ENCODE peak calls at places on chromosomes 5 and 9, in four cellular contexts. One of them, this sample, is unnamed.

GRCh38 chr5:150162142-150162513 is 4.5 kb upstream of the CDX1 start:
- DNase-seq in HCT116: no peak
- DNase-seq in activated B cell treated with CpG ODN at 0.5 μM for 24 hours: no peak
- DNase-seq in PC-3: no peak
- DNase-seq in this sample: no peak

GRCh38 chr5:81924467-81924866 is 47.4 kb upstream of the ATG10 start:
- DNase-seq in HCT116: no peak
- DNase-seq in PC-3: no peak
- DNase-seq in activated B cell treated with CpG ODN at 0.5 μM for 24 hours: no peak
- DNase-seq in this sample: no peak

GRCh38 chr5:73625314-73625904 is 587 bp upstream of the ARHGEF28 start:
- DNase-seq in PC-3: no peak
- DNase-seq in activated B cell treated with CpG ODN at 0.5 μM for 24 hours: no peak
- DNase-seq in HCT116: no peak
- DNase-seq in this sample: no peak

GRCh38 chr9:26744362-26744965 is 148.1 kb downstream of the CAAP1 start:
- DNase-seq in PC-3: peak
- DNase-seq in activated B cell treated with CpG ODN at 0.5 μM for 24 hours: no peak
- DNase-seq in HCT116: peak
- DNase-seq in this sample: no peak

GRCh38 chr9:98091735-98092632 is 27.0 kb downstream of the TRIM14 start:
- DNase-seq in HCT116: no peak
- DNase-seq in activated B cell treated with CpG ODN at 0.5 μM for 24 hours: no peak
- DNase-seq in PC-3: no peak
- DNase-seq in this sample: no peak

GRCh38 chr9:72951520-72952393 is 1.1 kb downstream of the ALDH1A1 start:
- DNase-seq in activated B cell treated with CpG ODN at 0.5 μM for 24 hours: no peak
- DNase-seq in HCT116: no peak
- DNase-seq in PC-3: no peak
- DNase-seq in this sample: no peak

GRCh38 chr9:106019702-106020101 is 325.4 kb downstream of the TMEM38B start:
- DNase-seq in PC-3: no peak
- DNase-seq in HCT116: no peak
- DNase-seq in activated B cell treated with CpG ODN at 0.5 μM for 24 hours: no peak
- DNase-seq in this sample: no peak

GRCh38 chr5:87844449-87844848 is 424.2 kb downstream of the TMEM161B start:
- DNase-seq in activated B cell treated with CpG ODN at 0.5 μM for 24 hours: no peak
- DNase-seq in PC-3: peak
- DNase-seq in HCT116: peak
- DNase-seq in this sample: no peak

GRCh38 chr9:136121801-136122200 is 3.1 kb upstream of the TMEM250 start:
- DNase-seq in HCT116: no peak
- DNase-seq in activated B cell treated with CpG ODN at 0.5 μM for 24 hours: no peak
- DNase-seq in PC-3: no peak
- DNase-seq in this sample: no peak

GRCh38 chr9:17134843-17135577 is at the start of gene CNTLN:
- DNase-seq in PC-3: peak
- DNase-seq in activated B cell treated with CpG ODN at 0.5 μM for 24 hours: peak
- DNase-seq in HCT116: peak
- DNase-seq in this sample: peak

GRCh38 chr9:84756156-84756555 is 86.6 kb downstream of the NTRK2 start:
- DNase-seq in activated B cell treated with CpG ODN at 0.5 μM for 24 hours: no peak
- DNase-seq in HCT116: no peak
- DNase-seq in PC-3: no peak
- DNase-seq in this sample: no peak

GRCh38 chr9:131410051-131410491 is 16.2 kb downstream of the PRRC2B start:
- DNase-seq in PC-3: no peak
- DNase-seq in HCT116: no peak
- DNase-seq in activated B cell treated with CpG ODN at 0.5 μM for 24 hours: no peak
- DNase-seq in this sample: no peak

GRCh38 chr9:130692365-130692764 is 1.2 kb upstream of the EXOSC2 start:
- DNase-seq in activated B cell treated with CpG ODN at 0.5 μM for 24 hours: no peak
- DNase-seq in HCT116: no peak
- DNase-seq in PC-3: no peak
- DNase-seq in this sample: peak

GRCh38 chr9:106921989-106922388 is 59.0 kb downstream of the ZNF462 start:
- DNase-seq in HCT116: no peak
- DNase-seq in activated B cell treated with CpG ODN at 0.5 μM for 24 hours: no peak
- DNase-seq in PC-3: no peak
- DNase-seq in this sample: no peak

GRCh38 chr9:133327834-133328484 is 8.0 kb downstream of the SURF6 start:
- DNase-seq in PC-3: no peak
- DNase-seq in activated B cell treated with CpG ODN at 0.5 μM for 24 hours: peak
- DNase-seq in HCT116: no peak
- DNase-seq in this sample: no peak

GRCh38 chr5:61575103-61575502 is 243.0 kb downstream of the ZSWIM6 start:
- DNase-seq in activated B cell treated with CpG ODN at 0.5 μM for 24 hours: no peak
- DNase-seq in PC-3: peak
- DNase-seq in HCT116: no peak
- DNase-seq in this sample: no peak

GRCh38 chr9:120783611-120784047 is 9.6 kb downstream of the FBXW2 start:
- DNase-seq in HCT116: no peak
- DNase-seq in activated B cell treated with CpG ODN at 0.5 μM for 24 hours: no peak
- DNase-seq in PC-3: peak
- DNase-seq in this sample: no peak

GRCh38 chr5:173535976-173536639 is 80.3 kb downstream of the BOD1 start:
- DNase-seq in activated B cell treated with CpG ODN at 0.5 μM for 24 hours: no peak
- DNase-seq in HCT116: no peak
- DNase-seq in PC-3: peak
- DNase-seq in this sample: no peak

GRCh38 chr9:92808726-92809451 is 44.3 kb upstream of the BICD2 start:
- DNase-seq in HCT116: peak
- DNase-seq in PC-3: peak
- DNase-seq in activated B cell treated with CpG ODN at 0.5 μM for 24 hours: peak
- DNase-seq in this sample: peak

GRCh38 chr5:96537386-96537785 is 104.3 kb upstream of the PCSK1 start:
- DNase-seq in HCT116: no peak
- DNase-seq in PC-3: peak
- DNase-seq in activated B cell treated with CpG ODN at 0.5 μM for 24 hours: no peak
- DNase-seq in this sample: no peak

GRCh38 chr5:149930060-149930753 is 14.4 kb downstream of the PDE6A start:
- DNase-seq in PC-3: no peak
- DNase-seq in activated B cell treated with CpG ODN at 0.5 μM for 24 hours: no peak
- DNase-seq in HCT116: no peak
- DNase-seq in this sample: no peak

GRCh38 chr9:93910196-93910595 is 45.0 kb downstream of the BARX1 start:
- DNase-seq in activated B cell treated with CpG ODN at 0.5 μM for 24 hours: no peak
- DNase-seq in HCT116: no peak
- DNase-seq in PC-3: no peak
- DNase-seq in this sample: no peak

GRCh38 chr9:93911871-93912554 is 43.1 kb downstream of the BARX1 start:
- DNase-seq in activated B cell treated with CpG ODN at 0.5 μM for 24 hours: no peak
- DNase-seq in HCT116: no peak
- DNase-seq in PC-3: no peak
- DNase-seq in this sample: no peak

GRCh38 chr9:93911136-93911745 is 43.9 kb downstream of the BARX1 start:
- DNase-seq in PC-3: no peak
- DNase-seq in activated B cell treated with CpG ODN at 0.5 μM for 24 hours: no peak
- DNase-seq in HCT116: no peak
- DNase-seq in this sample: no peak

GRCh38 chr9:93909242-93909616 is 45.9 kb downstream of the BARX1 start:
- DNase-seq in activated B cell treated with CpG ODN at 0.5 μM for 24 hours: no peak
- DNase-seq in HCT116: no peak
- DNase-seq in PC-3: no peak
- DNase-seq in this sample: no peak

GRCh38 chr9:93910598-93910997 is 44.6 kb downstream of the BARX1 start:
- DNase-seq in activated B cell treated with CpG ODN at 0.5 μM for 24 hours: no peak
- DNase-seq in PC-3: no peak
- DNase-seq in HCT116: no peak
- DNase-seq in this sample: no peak
- TF ChIP-seq CTCF in activated B cell treated with CpG ODN at 0.5 μM for 24 hours: no peak
- TF ChIP-seq CTCF in PC-3: no peak
- TF ChIP-seq CTCF in HCT116: no peak
- TF ChIP-seq CTCF in this sample: no peak

DNA sequence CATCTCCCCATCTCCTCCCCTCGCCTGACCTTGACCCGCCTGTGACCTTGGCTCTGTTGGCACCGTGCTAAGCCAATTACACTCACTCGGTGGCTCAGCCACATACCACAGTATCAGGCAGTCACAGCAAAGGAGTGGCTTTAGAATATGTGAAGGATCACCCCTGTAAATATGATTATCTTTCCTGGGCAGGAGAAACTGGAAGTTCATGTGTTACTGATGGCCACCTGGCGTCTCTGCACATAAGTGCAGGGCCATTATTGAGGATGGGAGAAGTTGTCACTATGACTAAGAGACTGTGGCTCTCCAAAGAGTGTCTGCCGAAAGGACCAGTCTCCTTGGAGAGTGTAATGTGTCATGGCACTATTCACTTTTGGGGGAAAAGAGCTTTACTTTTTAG is 116.9 kb upstream of the S1PR3 start:
- DNase-seq in activated B cell treated with CpG ODN at 0.5 μM for 24 hours: no peak
- DNase-seq in HCT116: no peak
- DNase-seq in PC-3: peak
- DNase-seq in this sample: no peak
- TF ChIP-seq CTCF in activated B cell treated with CpG ODN at 0.5 μM for 24 hours: no peak
- TF ChIP-seq CTCF in HCT116: no peak
- TF ChIP-seq CTCF in PC-3: no peak
- TF ChIP-seq CTCF in this sample: no peak

DNA sequence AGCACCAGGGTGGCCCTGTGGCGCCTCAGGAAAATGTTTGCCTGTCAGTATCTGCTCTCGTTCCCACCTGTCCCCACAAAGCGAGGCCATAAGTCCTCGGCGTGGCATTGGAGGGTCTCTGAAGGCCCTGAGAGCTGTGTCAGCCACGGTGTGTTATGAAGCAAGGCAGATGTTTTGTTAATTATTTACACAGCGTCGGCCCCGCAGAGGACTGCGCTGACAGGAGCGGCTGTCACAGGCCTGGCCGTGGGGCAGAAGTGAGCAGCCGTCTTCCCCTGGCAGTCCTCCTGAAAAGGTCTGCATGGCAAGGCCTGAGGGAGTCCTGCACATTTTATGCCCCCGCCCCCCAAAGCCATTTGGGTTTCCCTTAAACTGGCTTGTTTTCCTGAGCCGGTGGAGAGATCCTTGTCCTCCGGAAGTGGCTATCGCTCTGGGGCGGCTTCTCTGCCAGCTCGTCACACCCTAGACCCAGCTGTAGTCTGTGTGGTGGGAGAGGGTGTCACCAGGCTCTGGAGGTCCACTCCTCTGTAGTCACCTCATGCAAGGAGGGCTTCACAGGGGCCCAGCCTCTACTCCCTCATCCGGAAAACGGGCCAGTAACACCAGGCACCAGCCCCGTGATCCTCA is 6.2 kb downstream of the NEK6 start:
- DNase-seq in activated B cell treated with CpG ODN at 0.5 μM for 24 hours: no peak
- DNase-seq in HCT116: no peak
- DNase-seq in PC-3: no peak
- DNase-seq in this sample: no peak
- TF ChIP-seq CTCF in activated B cell treated with CpG ODN at 0.5 μM for 24 hours: no peak
- TF ChIP-seq CTCF in HCT116: no peak
- TF ChIP-seq CTCF in PC-3: no peak
- TF ChIP-seq CTCF in this sample: no peak

DNA sequence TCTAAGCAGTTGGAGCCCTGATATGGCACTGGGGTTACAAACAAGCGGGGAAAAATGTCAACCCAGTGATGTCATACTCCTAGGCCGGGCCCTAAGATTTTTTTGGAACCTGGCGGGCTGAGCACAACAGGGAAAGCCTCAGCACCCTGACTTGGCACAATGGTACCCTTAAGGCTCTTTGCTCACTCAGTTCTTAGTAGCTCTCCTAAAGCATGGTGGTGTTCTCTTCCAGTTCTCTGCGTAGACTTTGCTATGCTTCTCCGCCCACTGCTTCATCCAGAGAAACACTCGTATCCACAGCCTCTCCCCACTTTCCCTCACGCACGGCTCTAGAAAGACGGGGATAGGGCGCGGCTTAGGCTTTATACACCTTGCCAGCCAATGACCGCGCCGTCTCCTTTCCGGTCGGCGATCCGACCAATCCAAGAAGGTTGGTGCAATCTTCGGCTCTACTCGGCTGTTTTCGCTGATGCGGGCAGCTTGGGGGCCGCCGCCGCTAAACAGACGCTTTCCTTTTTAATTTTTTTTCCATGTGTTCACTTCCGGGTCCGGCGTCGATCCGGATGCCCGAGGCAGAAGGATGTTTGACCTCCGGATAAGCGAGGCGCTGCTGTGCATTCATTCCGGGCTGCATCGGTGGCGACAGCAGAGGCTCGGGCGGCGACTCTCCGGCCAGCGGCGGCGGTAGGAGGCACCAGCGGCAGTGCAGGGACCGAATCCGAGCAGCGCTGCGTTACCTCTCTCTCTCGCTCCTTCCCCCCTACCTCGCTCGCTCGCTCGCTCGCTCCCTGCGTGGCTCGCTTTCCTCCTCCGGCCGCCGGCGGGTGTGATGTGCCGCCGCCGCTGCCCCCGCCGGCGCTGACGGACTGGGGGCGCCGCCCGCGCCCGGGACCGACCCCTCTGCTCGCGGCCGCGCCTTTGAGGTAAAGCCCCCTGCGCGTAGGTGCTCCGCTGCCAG is at the start of gene CSNK1G3:
- DNase-seq in HCT116: peak
- DNase-seq in activated B cell treated with CpG ODN at 0.5 μM for 24 hours: peak
- DNase-seq in PC-3: peak
- DNase-seq in this sample: peak
- TF ChIP-seq CTCF in HCT116: no peak
- TF ChIP-seq CTCF in activated B cell treated with CpG ODN at 0.5 μM for 24 hours: no peak
- TF ChIP-seq CTCF in PC-3: no peak
- TF ChIP-seq CTCF in this sample: no peak

GRCh38 chr9:21075484-21075883 is 2.3 kb downstream of the IFNB1 start:
- DNase-seq in PC-3: no peak
- DNase-seq in HCT116: no peak
- DNase-seq in activated B cell treated with CpG ODN at 0.5 μM for 24 hours: no peak
- DNase-seq in this sample: no peak

GRCh38 chr9:21070887-21071286 is 6.9 kb downstream of the IFNB1 start:
- DNase-seq in PC-3: no peak
- DNase-seq in activated B cell treated with CpG ODN at 0.5 μM for 24 hours: no peak
- DNase-seq in HCT116: no peak
- DNase-seq in this sample: no peak

GRCh38 chr9:21070171-21070571 is 7.6 kb downstream of the IFNB1 start:
- DNase-seq in PC-3: peak
- DNase-seq in HCT116: peak
- DNase-seq in activated B cell treated with CpG ODN at 0.5 μM for 24 hours: no peak
- DNase-seq in this sample: no peak
- TF ChIP-seq CTCF in PC-3: no peak
- TF ChIP-seq CTCF in HCT116: peak
- TF ChIP-seq CTCF in activated B cell treated with CpG ODN at 0.5 μM for 24 hours: no peak
- TF ChIP-seq CTCF in this sample: no peak

This sample was measured in mesothelial cell of epicardium.